ENCODE peak calls at places on chromosomes 11 and 22, in four cellular contexts. One of them, this sample, is unnamed.

GRCh38 chr22:24423519-24424000 is 3.8 kb upstream of the ADORA2A start:
- DNase-seq in Calu3: peak; percentile 78
- DNase-seq in heart left ventricle: peak; percentile 70
- DNase-seq in mesothelial cell of epicardium: peak; percentile 85
- DNase-seq in this sample: peak; percentile 85

GRCh38 chr22:21707677-21708076 is 27.9 kb downstream of the YPEL1 start:
- DNase-seq in Calu3: no peak
- DNase-seq in heart left ventricle: no peak
- DNase-seq in mesothelial cell of epicardium: no peak
- DNase-seq in this sample: no peak

GRCh38 chr11:15565846-15566245 is 451.1 kb downstream of the INSC start:
- DNase-seq in Calu3: no peak
- DNase-seq in heart left ventricle: peak; percentile 42
- DNase-seq in mesothelial cell of epicardium: no peak
- DNase-seq in this sample: no peak

GRCh38 chr22:38973289-38974169 is 8.6 kb upstream of the APOBEC3B start:
- DNase-seq in Calu3: peak; percentile 53
- DNase-seq in heart left ventricle: no peak
- DNase-seq in mesothelial cell of epicardium: no peak
- DNase-seq in this sample: no peak

GRCh38 chr11:818396-819128 is at the start of gene PNPLA2:
- DNase-seq in Calu3: peak; percentile 79
- DNase-seq in heart left ventricle: no peak
- DNase-seq in mesothelial cell of epicardium: no peak
- DNase-seq in this sample: no peak

GRCh38 chr11:84800755-84801346 is 826.3 kb downstream of the DLG2 start:
- DNase-seq in Calu3: peak; percentile 6
- DNase-seq in heart left ventricle: no peak
- DNase-seq in mesothelial cell of epicardium: no peak
- DNase-seq in this sample: no peak

GRCh38 chr11:60344146-60344545 is 17.1 kb downstream of the MS4A6E start:
- DNase-seq in Calu3: no peak
- DNase-seq in heart left ventricle: no peak
- DNase-seq in mesothelial cell of epicardium: no peak
- DNase-seq in this sample: no peak

GRCh38 chr11:44564198-44564597 is 1.3 kb upstream of the CD82 start:
- DNase-seq in Calu3: no peak
- DNase-seq in heart left ventricle: no peak
- DNase-seq in mesothelial cell of epicardium: no peak
- DNase-seq in this sample: no peak

GRCh38 chr11:32231909-32232493 is 141.1 kb downstream of the RCN1 start:
- DNase-seq in Calu3: peak; percentile 57
- DNase-seq in heart left ventricle: no peak
- DNase-seq in mesothelial cell of epicardium: no peak
- DNase-seq in this sample: no peak

GRCh38 chr11:36350137-36350513 is 54.0 kb downstream of the PRR5L start:
- DNase-seq in Calu3: no peak
- DNase-seq in heart left ventricle: no peak
- DNase-seq in mesothelial cell of epicardium: no peak
- DNase-seq in this sample: no peak

GRCh38 chr11:68140496-68141246 is 19.5 kb upstream of the CHKA start:
- DNase-seq in Calu3: peak; percentile 42
- DNase-seq in heart left ventricle: no peak
- DNase-seq in mesothelial cell of epicardium: no peak
- DNase-seq in this sample: no peak

GRCh38 chr11:129701706-129702105 is 113.9 kb upstream of the TMEM45B start:
- DNase-seq in Calu3: no peak
- DNase-seq in heart left ventricle: no peak
- DNase-seq in mesothelial cell of epicardium: no peak
- DNase-seq in this sample: no peak

GRCh38 chr11:75471134-75471943 is 38.3 kb upstream of the KLHL35 start:
- DNase-seq in Calu3: no peak
- DNase-seq in heart left ventricle: no peak
- DNase-seq in mesothelial cell of epicardium: no peak
- DNase-seq in this sample: no peak

GRCh38 chr11:102226702-102227101 is 90.6 kb upstream of the BIRC3 start:
- DNase-seq in Calu3: peak; percentile 10
- DNase-seq in heart left ventricle: no peak
- DNase-seq in mesothelial cell of epicardium: no peak
- DNase-seq in this sample: no peak

GRCh38 chr22:43110444-43110926 is at the start of gene BIK:
- DNase-seq in Calu3: peak; percentile 73
- DNase-seq in heart left ventricle: no peak
- DNase-seq in mesothelial cell of epicardium: no peak
- DNase-seq in this sample: peak; percentile 29

GRCh38 chr22:50730013-50730891 is 7.8 kb upstream of the ACR start:
- DNase-seq in Calu3: no peak
- DNase-seq in heart left ventricle: peak; percentile 18
- DNase-seq in mesothelial cell of epicardium: peak; percentile 39
- DNase-seq in this sample: no peak

GRCh38 chr11:10673476-10674062 is 20.0 kb downstream of the IRAG1 start:
- DNase-seq in Calu3: no peak
- DNase-seq in heart left ventricle: no peak
- DNase-seq in mesothelial cell of epicardium: no peak
- DNase-seq in this sample: no peak

GRCh38 chr22:27761036-27761435 is 40.5 kb downstream of the MN1 start:
- DNase-seq in Calu3: no peak
- DNase-seq in heart left ventricle: no peak
- DNase-seq in mesothelial cell of epicardium: no peak
- DNase-seq in this sample: no peak

GRCh38 chr11:59112494-59112893 is 5.5 kb downstream of the FAM111B start:
- DNase-seq in Calu3: no peak
- DNase-seq in heart left ventricle: no peak
- DNase-seq in mesothelial cell of epicardium: no peak
- DNase-seq in this sample: no peak

GRCh38 chr11:59102259-59102765 is 4.7 kb upstream of the FAM111B start:
- DNase-seq in Calu3: peak; percentile 73
- DNase-seq in heart left ventricle: peak; percentile 22
- DNase-seq in mesothelial cell of epicardium: peak; percentile 43
- DNase-seq in this sample: peak; percentile 82

DNA sequence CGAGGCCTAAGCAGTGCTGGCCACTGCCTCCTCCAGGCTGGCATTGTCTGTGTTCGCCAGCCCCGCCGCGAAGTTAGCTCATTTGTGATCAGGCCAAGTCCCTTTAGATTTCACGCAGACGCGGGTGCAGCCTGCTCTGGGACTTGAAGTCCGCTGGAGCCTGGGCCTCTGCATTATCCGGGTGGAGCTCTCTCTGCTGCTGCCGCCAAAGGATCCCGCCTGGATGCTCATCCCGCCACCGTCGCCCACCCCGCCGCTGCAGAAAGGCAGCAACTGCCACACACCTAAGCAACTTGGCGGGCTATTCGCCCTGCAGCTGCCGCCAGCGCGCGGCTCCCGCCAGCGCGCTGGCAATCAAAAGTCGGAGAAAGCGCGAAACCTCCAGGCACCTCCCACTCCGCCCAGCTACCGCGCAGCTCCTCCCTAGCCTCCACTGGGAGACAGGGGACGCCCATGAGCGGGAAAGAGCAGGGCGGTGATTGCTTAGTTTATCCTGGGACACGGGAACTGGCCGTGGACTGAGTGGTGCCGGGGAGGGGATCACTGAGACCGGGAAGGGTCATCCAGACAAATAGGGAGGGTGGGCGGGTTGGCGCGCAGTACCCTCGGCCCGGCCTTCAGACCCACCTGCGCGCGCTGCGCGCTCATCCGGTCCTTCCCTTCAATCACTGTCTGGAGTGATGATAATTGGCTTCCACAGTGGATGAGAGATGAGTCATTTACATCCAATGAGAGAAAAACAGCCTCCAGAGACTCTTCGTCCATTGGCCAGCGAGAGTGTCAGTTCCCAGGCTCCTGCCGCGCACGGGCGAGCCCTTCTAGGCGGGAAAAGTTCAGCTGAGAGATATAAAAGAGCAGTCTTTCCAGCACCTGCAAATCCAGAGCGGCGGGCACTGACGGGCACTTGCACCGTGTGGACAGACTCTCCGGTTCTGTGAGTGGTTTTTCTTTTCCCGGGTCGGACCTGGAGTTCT is at the start of gene FAM111B:
- DNase-seq in Calu3: peak; percentile 87
- DNase-seq in heart left ventricle: peak; percentile 86
- DNase-seq in mesothelial cell of epicardium: peak; percentile 77
- DNase-seq in this sample: peak; percentile 43
- TF ChIP-seq CTCF in Calu3: no peak
- TF ChIP-seq CTCF in heart left ventricle: no peak
- TF ChIP-seq CTCF in mesothelial cell of epicardium: no peak
- TF ChIP-seq CTCF in this sample: no peak

GRCh38 chr22:19430890-19431541 is 517 bp downstream of the HIRA start:
- DNase-seq in Calu3: peak; percentile 49
- DNase-seq in heart left ventricle: peak; percentile 29
- DNase-seq in mesothelial cell of epicardium: peak; percentile 47
- DNase-seq in this sample: peak; percentile 34
- TF ChIP-seq CTCF in Calu3: no peak
- TF ChIP-seq CTCF in heart left ventricle: no peak
- TF ChIP-seq CTCF in mesothelial cell of epicardium: no peak
- TF ChIP-seq CTCF in this sample: no peak

GRCh38 chr11:2293396-2294339 is 8.1 kb downstream of the C11orf21 start:
- DNase-seq in Calu3: no peak
- DNase-seq in heart left ventricle: no peak
- DNase-seq in mesothelial cell of epicardium: peak; percentile 33
- DNase-seq in this sample: no peak
- TF ChIP-seq CTCF in Calu3: no peak
- TF ChIP-seq CTCF in heart left ventricle: no peak
- TF ChIP-seq CTCF in mesothelial cell of epicardium: no peak
- TF ChIP-seq CTCF in this sample: no peak

GRCh38 chr11:131504199-131504949 is 134.0 kb downstream of the NTM start:
- DNase-seq in Calu3: no peak
- DNase-seq in heart left ventricle: no peak
- DNase-seq in mesothelial cell of epicardium: no peak
- DNase-seq in this sample: no peak
- TF ChIP-seq CTCF in Calu3: no peak
- TF ChIP-seq CTCF in heart left ventricle: no peak
- TF ChIP-seq CTCF in mesothelial cell of epicardium: no peak
- TF ChIP-seq CTCF in this sample: no peak

GRCh38 chr11:119056397-119056999 is 507 bp downstream of the HYOU1 start:
- DNase-seq in Calu3: peak; percentile 28
- DNase-seq in heart left ventricle: peak; percentile 23
- DNase-seq in mesothelial cell of epicardium: no peak
- DNase-seq in this sample: no peak

GRCh38 chr11:119055901-119056300 is 1.1 kb downstream of the HYOU1 start:
- DNase-seq in Calu3: no peak
- DNase-seq in heart left ventricle: no peak
- DNase-seq in mesothelial cell of epicardium: no peak
- DNase-seq in this sample: no peak

GRCh38 chr11:119061256-119061655 is 4.3 kb upstream of the HYOU1 start:
- DNase-seq in Calu3: no peak
- DNase-seq in heart left ventricle: no peak
- DNase-seq in mesothelial cell of epicardium: no peak
- DNase-seq in this sample: no peak

GRCh38 chr11:119054418-119054817 is 2.6 kb downstream of the HYOU1 start:
- DNase-seq in Calu3: no peak
- DNase-seq in heart left ventricle: no peak
- DNase-seq in mesothelial cell of epicardium: no peak
- DNase-seq in this sample: no peak

GRCh38 chr11:119057000-119057769 is at the start of gene HYOU1:
- DNase-seq in Calu3: peak; percentile 97
- DNase-seq in heart left ventricle: peak; percentile 99
- DNase-seq in mesothelial cell of epicardium: peak; percentile 99
- DNase-seq in this sample: peak; percentile 97
- TF ChIP-seq CTCF in Calu3: no peak
- TF ChIP-seq CTCF in heart left ventricle: no peak
- TF ChIP-seq CTCF in mesothelial cell of epicardium: no peak
- TF ChIP-seq CTCF in this sample: no peak

GRCh38 chr11:122101625-122102291 is 14.3 kb downstream of the BLID start:
- DNase-seq in Calu3: no peak
- DNase-seq in heart left ventricle: peak; percentile 76
- DNase-seq in mesothelial cell of epicardium: peak; percentile 75
- DNase-seq in this sample: no peak
- TF ChIP-seq CTCF in Calu3: no peak
- TF ChIP-seq CTCF in heart left ventricle: peak; percentile 35
- TF ChIP-seq CTCF in mesothelial cell of epicardium: no peak
- TF ChIP-seq CTCF in this sample: no peak

GRCh38 chr11:34359548-34359891 is 1.7 kb upstream of the ABTB2 start:
- DNase-seq in Calu3: no peak
- DNase-seq in heart left ventricle: no peak
- DNase-seq in mesothelial cell of epicardium: no peak
- DNase-seq in this sample: no peak
- TF ChIP-seq CTCF in Calu3: no peak
- TF ChIP-seq CTCF in heart left ventricle: no peak
- TF ChIP-seq CTCF in mesothelial cell of epicardium: peak; percentile 35
- TF ChIP-seq CTCF in this sample: no peak